ENCODE peak calls at places on chromosome 22, in ten cellular contexts. O, F, J, A, Q, C, D, X, N and G are unnamed samples.

GRCh38 chr22:24059793-24060192 is 48.7 kb downstream of the CABIN1 start:
- DNase-seq in O (no peak), F (no peak), J (no peak), A (no peak), Q (no peak), C (no peak), D (no peak), X (no peak), N (no peak), G (peak)

GRCh38 chr22:22555596-22555995 is 3.5 kb downstream of the PRAME start:
- DNase-seq in O (no peak), F (no peak), J (no peak), A (no peak), Q (no peak), C (no peak), D (no peak), X (no peak), N (no peak), G (no peak)

GRCh38 chr22:29481265-29482000 is 1.4 kb downstream of the NEFH start:
- DNase-seq in O (no peak), F (no peak), J (no peak), A (peak), Q (peak), C (no peak), D (no peak), X (no peak), N (peak), G (no peak)

GRCh38 chr22:38327805-38328204 is 10.6 kb upstream of the CSNK1E start:
- DNase-seq in O (no peak), F (no peak), J (no peak), A (no peak), Q (no peak), C (no peak), D (no peak), X (no peak), N (peak), G (no peak)

GRCh38 chr22:49134076-49134475 is 693.6 kb downstream of the BRD1 start:
- DNase-seq in O (no peak), F (no peak), J (no peak), A (no peak), Q (no peak), C (no peak), D (no peak), X (no peak), N (no peak), G (no peak)

GRCh38 chr22:28299760-28300159 is 379.9 kb downstream of the TTC28 start:
- DNase-seq in O (no peak), F (no peak), J (no peak), A (no peak), Q (no peak), C (no peak), D (no peak), X (no peak), N (no peak), G (no peak)

GRCh38 chr22:44710474-44711235 is 8.7 kb downstream of the PRR5 start:
- DNase-seq in O (no peak), F (no peak), J (no peak), A (no peak), Q (no peak), C (peak), D (peak), X (peak), N (no peak), G (peak)

GRCh38 chr22:34966980-34967379 is 99.0 kb upstream of the ISX start:
- DNase-seq in O (no peak), F (no peak), J (no peak), A (no peak), Q (no peak), C (no peak), D (no peak), X (no peak), N (no peak), G (no peak)

GRCh38 chr22:40436460-40437431 is 66.4 kb downstream of the SGSM3 start:
- DNase-seq in O (no peak), F (peak), J (no peak), A (peak), Q (no peak), C (peak), D (no peak), X (peak), N (peak), G (peak)

GRCh38 chr22:45524966-45525365 is 22.3 kb downstream of the FBLN1 start:
- DNase-seq in O (no peak), F (no peak), J (no peak), A (no peak), Q (no peak), C (no peak), D (no peak), X (no peak), N (no peak), G (no peak)

GRCh38 chr22:48091656-48092223 is 1329.3 kb downstream of the TBC1D22A start:
- DNase-seq in O (no peak), F (no peak), J (no peak), A (no peak), Q (no peak), C (no peak), D (no peak), X (no peak), N (no peak), G (no peak)

GRCh38 chr22:50221410-50222300 is 20.8 kb downstream of the SELENOO start:
- DNase-seq in O (no peak), F (no peak), J (no peak), A (peak), Q (no peak), C (no peak), D (no peak), X (no peak), N (no peak), G (peak)

GRCh38 chr22:28051787-28052356 is 132.8 kb upstream of the PITPNB start:
- DNase-seq in O (no peak), F (peak), J (no peak), A (no peak), Q (peak), C (no peak), D (peak), X (peak), N (peak), G (peak)

GRCh38 chr22:23225724-23226496 is 45.6 kb downstream of the BCR start:
- DNase-seq in O (no peak), F (no peak), J (no peak), A (no peak), Q (no peak), C (peak), D (no peak), X (no peak), N (peak), G (no peak)

GRCh38 chr22:17483670-17484372 is 79.5 kb upstream of the SLC25A18 start:
- DNase-seq in O (no peak), F (no peak), J (no peak), A (peak), Q (no peak), C (no peak), D (no peak), X (peak), N (no peak), G (no peak)

GRCh38 chr22:36564422-36565151 is 35.6 kb upstream of the EIF3D start:
- DNase-seq in O (no peak), F (no peak), J (no peak), A (no peak), Q (no peak), C (no peak), D (no peak), X (no peak), N (peak), G (no peak)

GRCh38 chr22:43446881-43447280 is 35.1 kb downstream of the MPPED1 start:
- DNase-seq in O (no peak), F (no peak), J (no peak), A (no peak), Q (no peak), C (no peak), D (no peak), X (no peak), N (no peak), G (peak)

GRCh38 chr22:37119872-37120271 is 10.4 kb upstream of the TMPRSS6 start:
- DNase-seq in O (no peak), F (no peak), J (no peak), A (no peak), Q (no peak), C (no peak), D (no peak), X (no peak), N (no peak), G (no peak)

GRCh38 chr22:49763138-49763537 is 64.5 kb downstream of the BRD1 start:
- DNase-seq in O (no peak), F (no peak), J (no peak), A (no peak), Q (no peak), C (no peak), D (peak), X (no peak), N (no peak), G (no peak)

GRCh38 chr22:31628969-31629723 is 32.9 kb downstream of the PISD start:
- DNase-seq in O (no peak), F (no peak), J (no peak), A (no peak), Q (no peak), C (no peak), D (no peak), X (no peak), N (no peak), G (no peak)

GRCh38 chr22:23077627-23078461 is 7.5 kb downstream of the GNAZ start:
- DNase-seq in O (no peak), F (no peak), J (no peak), A (no peak), Q (no peak), C (no peak), D (no peak), X (no peak), N (no peak), G (no peak)

GRCh38 chr22:38706885-38707180 is 1.1 kb downstream of the GTPBP1 start:
- DNase-seq in O (no peak), F (no peak), J (no peak), A (no peak), Q (no peak), C (no peak), D (no peak), X (no peak), N (peak), G (no peak)

GRCh38 chr22:44620129-44620840 is 81.7 kb upstream of the PRR5 start:
- DNase-seq in O (peak), F (peak), J (peak), A (no peak), Q (peak), C (peak), D (peak), X (peak), N (peak), G (peak)

GRCh38 chr22:42994917-42995562 is 19.9 kb downstream of the PACSIN2 start:
- DNase-seq in O (no peak), F (no peak), J (no peak), A (peak), Q (no peak), C (no peak), D (no peak), X (peak), N (peak), G (peak)

GRCh38 chr22:48245119-48245485 is 1482.7 kb downstream of the TBC1D22A start:
- DNase-seq in O (no peak), F (no peak), J (no peak), A (no peak), Q (no peak), C (no peak), D (no peak), X (no peak), N (no peak), G (no peak)

GRCh38 chr22:20875296-20875695 is 16.5 kb downstream of the SNAP29 start:
- DNase-seq in O (no peak), F (no peak), J (no peak), A (no peak), Q (no peak), C (no peak), D (no peak), X (no peak), N (no peak), G (no peak)

GRCh38 chr22:19277785-19278184 is 13.7 kb downstream of the CLTCL1 start:
- DNase-seq in O (peak), F (no peak), J (no peak), A (no peak), Q (no peak), C (no peak), D (no peak), X (no peak), N (no peak), G (no peak)

GRCh38 chr22:27154717-27155116 is 497.3 kb downstream of the MIAT start:
- DNase-seq in O (no peak), F (no peak), J (no peak), A (no peak), Q (no peak), C (no peak), D (no peak), X (no peak), N (no peak), G (no peak)

GRCh38 chr22:35894937-35895708 is 133.5 kb downstream of the RBFOX2 start:
- DNase-seq in O (no peak), F (no peak), J (no peak), A (no peak), Q (no peak), C (peak), D (no peak), X (peak), N (peak), G (no peak)

GRCh38 chr22:45562102-45562501 is 59.4 kb downstream of the FBLN1 start:
- DNase-seq in O (no peak), F (no peak), J (no peak), A (no peak), Q (no peak), C (no peak), D (no peak), X (no peak), N (no peak), G (no peak)